ENCODE peak calls at places on chromosomes 13 and 19, in six cellular contexts. U, H, P, L, D and W are unnamed samples.

GRCh38 chr13:31945202-31945978 is 86.2 kb upstream of the FRY start:
- DNase-seq in H (no peak), D (peak), P (peak), L (peak), U (peak), W (no peak)

GRCh38 chr19:43765109-43765876 is 10.5 kb upstream of the SMG9 start:
- DNase-seq in P (no peak), L (peak), H (peak), U (peak), D (peak), W (no peak)

GRCh38 chr13:49652691-49653305 is 24.5 kb downstream of the ARL11 start:
- DNase-seq in H (peak), U (no peak), L (peak), P (no peak), D (peak), W (no peak)

GRCh38 chr13:41200126-41200525 is 5.8 kb upstream of the KBTBD7 start:
- DNase-seq in D (no peak), L (no peak), P (no peak), U (no peak), H (no peak), W (no peak)

GRCh38 chr19:14048439-14049153 is 13.3 kb downstream of the PALM3 start:
- DNase-seq in L (peak), U (no peak), D (peak), H (peak), P (no peak), W (no peak)

GRCh38 chr13:59906413-59907027 is 257.2 kb downstream of the DIAPH3 start:
- DNase-seq in L (no peak), H (no peak), D (no peak), U (no peak), P (no peak), W (no peak)

GRCh38 chr19:1182068-1182467 is 8.0 kb upstream of the SBNO2 start:
- DNase-seq in P (no peak), U (no peak), D (no peak), L (no peak), H (no peak), W (no peak)

GRCh38 chr19:5961969-5962945 is 15.7 kb downstream of the RANBP3 start:
- DNase-seq in L (peak), H (no peak), P (no peak), D (peak), U (no peak), W (no peak)

GRCh38 chr19:55437410-55437809 is 5.7 kb downstream of the SHISA7 start:
- DNase-seq in L (no peak), D (peak), U (no peak), P (no peak), H (peak), W (peak)

GRCh38 chr13:99347911-99348451 is 40.8 kb upstream of the GPR183 start:
- DNase-seq in L (no peak), D (no peak), H (no peak), U (no peak), P (no peak), W (no peak)

GRCh38 chr19:47221890-47222289 is 9.1 kb downstream of the BBC3 start:
- DNase-seq in D (no peak), L (no peak), U (no peak), P (no peak), H (no peak), W (no peak)
- TF ChIP-seq EP300 in D (no peak), L (no peak), U (no peak), P (no peak), H (no peak), W (no peak)

GRCh38 chr19:51063664-51064063 is 1.2 kb downstream of the KLK13 start:
- DNase-seq in D (peak), H (no peak), L (no peak), P (no peak), U (no peak), W (no peak)

GRCh38 chr19:51065221-51065960 is 499 bp upstream of the KLK13 start:
- DNase-seq in P (no peak), L (no peak), D (peak), H (no peak), U (no peak), W (no peak)

GRCh38 chr19:51066816-51067215 is 1.9 kb upstream of the KLK13 start:
- DNase-seq in H (no peak), P (no peak), U (no peak), L (no peak), D (no peak), W (no peak)

GRCh38 chr19:51066393-51066792 is 1.5 kb upstream of the KLK13 start:
- DNase-seq in P (no peak), U (no peak), H (no peak), L (no peak), D (peak), W (no peak)

GRCh38 chr19:51064534-51065220 is at the start of gene KLK13:
- DNase-seq in U (no peak), H (peak), L (no peak), P (no peak), D (peak), W (no peak)
- TF ChIP-seq EP300 in U (no peak), H (no peak), L (no peak), P (no peak), D (no peak), W (no peak)

GRCh38 chr19:15199652-15200574 is 882 bp downstream of the NOTCH3 start:
- DNase-seq in L (no peak), H (no peak), D (no peak), U (no peak), P (no peak), W (no peak)
- TF ChIP-seq EP300 in L (no peak), H (no peak), D (no peak), U (no peak), P (no peak), W (no peak)

GRCh38 chr13:102596147-102597028 is at the start of gene TPP2:
- DNase-seq in P (peak), H (peak), L (peak), U (peak), D (peak), W (peak)
- TF ChIP-seq EP300 in P (peak), H (no peak), L (no peak), U (no peak), D (no peak), W (no peak)

GRCh38 chr19:52922841-52923781 is at the start of gene ZNF888:
- DNase-seq in H (no peak), L (peak), D (peak), P (peak), U (peak), W (peak)
- TF ChIP-seq EP300 in H (no peak), L (no peak), D (no peak), P (no peak), U (no peak), W (no peak)

DNA sequence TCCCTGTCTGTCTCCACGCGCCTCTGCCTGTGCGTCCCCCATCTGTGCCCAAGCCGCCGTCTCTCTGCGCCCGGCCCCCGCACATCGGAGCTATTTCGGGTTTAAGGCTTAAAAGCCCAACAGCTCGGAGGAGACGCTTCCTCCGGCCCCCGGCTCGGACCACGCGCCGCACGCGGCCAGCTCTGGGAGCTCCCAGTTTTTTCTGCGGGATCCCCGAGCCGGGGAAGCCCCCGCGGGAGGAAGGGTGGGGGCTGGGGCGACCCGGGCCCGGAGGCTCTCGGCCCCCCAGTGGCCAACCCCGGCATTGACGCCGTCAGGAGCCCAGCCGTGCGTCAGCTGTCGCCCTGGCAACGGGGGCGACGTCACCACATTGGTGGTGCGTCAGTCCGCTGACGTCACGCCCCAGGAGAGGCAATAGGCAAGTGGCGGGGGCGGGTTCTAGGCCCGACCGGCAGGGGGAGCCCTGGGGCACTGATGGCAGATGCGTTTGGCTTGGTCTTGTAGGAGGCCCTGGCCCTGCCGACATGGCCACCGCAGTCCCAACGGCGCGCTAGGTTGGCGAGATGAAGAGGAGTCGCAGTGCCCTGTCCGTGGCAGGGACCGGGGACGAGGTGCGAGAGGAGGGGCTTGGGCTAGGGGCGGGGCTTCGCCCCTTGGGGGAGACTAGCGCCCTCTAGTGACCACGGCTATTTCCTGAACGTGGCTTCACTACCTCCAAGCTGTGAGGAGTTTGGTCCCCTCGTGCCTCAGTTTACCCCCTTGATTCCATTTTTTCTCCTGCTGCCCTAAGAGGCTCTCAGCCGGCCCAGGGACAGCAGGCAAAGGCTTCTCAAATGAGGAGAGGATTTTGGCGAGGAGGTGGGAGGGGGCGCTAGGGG is 3.7 kb upstream of the PDE4A start:
- DNase-seq in L (peak), D (peak), H (peak), P (peak), U (peak), W (peak)
- TF ChIP-seq EP300 in L (peak), D (no peak), H (no peak), P (no peak), U (peak), W (no peak)

GRCh38 chr19:18340237-18340989 is at the start of gene PGPEP1:
- DNase-seq in P (peak), L (peak), D (peak), U (peak), H (no peak), W (peak)
- TF ChIP-seq EP300 in P (no peak), L (no peak), D (no peak), U (no peak), H (no peak), W (no peak)